ENCODE peak calls at places on chromosomes 11 and 22, in seven cellular contexts. One of them, this sample, is unnamed.

GRCh38 chr11:134658481-134659080 is 246.5 kb upstream of the B3GAT1 start:
- DNase-seq in left ventricle myocardium inferior: no peak
- DNase-seq in H1: no peak
- DNase-seq in adipocyte: no peak
- DNase-seq in testis: peak; percentile 14
- DNase-seq in uterus: peak; percentile 1
- DNase-seq in lung: peak; percentile 9
- DNase-seq in this sample: no peak

GRCh38 chr11:14414470-14415461 is 55.8 kb upstream of the RRAS2 start:
- DNase-seq in left ventricle myocardium inferior: no peak
- DNase-seq in H1: no peak
- DNase-seq in adipocyte: no peak
- DNase-seq in testis: no peak
- DNase-seq in uterus: no peak
- DNase-seq in lung: no peak
- DNase-seq in this sample: peak; percentile 17

GRCh38 chr11:78220218-78221157 is 31.8 kb downstream of the USP35 start:
- DNase-seq in left ventricle myocardium inferior: no peak
- DNase-seq in H1: no peak
- DNase-seq in adipocyte: no peak
- DNase-seq in testis: no peak
- DNase-seq in uterus: no peak
- DNase-seq in lung: no peak
- DNase-seq in this sample: no peak

GRCh38 chr11:116400081-116400480 is 372.7 kb downstream of the BUD13 start:
- DNase-seq in left ventricle myocardium inferior: no peak
- DNase-seq in H1: no peak
- DNase-seq in adipocyte: no peak
- DNase-seq in testis: no peak
- DNase-seq in uterus: no peak
- DNase-seq in lung: no peak
- DNase-seq in this sample: no peak

GRCh38 chr22:37213218-37213855 is 1.1 kb upstream of the SSTR3 start:
- DNase-seq in left ventricle myocardium inferior: no peak
- DNase-seq in H1: no peak
- DNase-seq in adipocyte: no peak
- DNase-seq in testis: no peak
- DNase-seq in uterus: no peak
- DNase-seq in lung: no peak
- DNase-seq in this sample: no peak

GRCh38 chr22:20422965-20423635 is 14.5 kb downstream of the SCARF2 start:
- DNase-seq in left ventricle myocardium inferior: peak; percentile 80
- DNase-seq in H1: no peak
- DNase-seq in adipocyte: peak; percentile 52
- DNase-seq in testis: no peak
- DNase-seq in uterus: no peak
- DNase-seq in lung: no peak
- DNase-seq in this sample: peak; percentile 90

GRCh38 chr11:133964946-133965632 is 8.3 kb upstream of the IGSF9B start:
- DNase-seq in left ventricle myocardium inferior: no peak
- DNase-seq in H1: no peak
- DNase-seq in adipocyte: peak; percentile 26
- DNase-seq in testis: no peak
- DNase-seq in uterus: peak; percentile 50
- DNase-seq in lung: peak; percentile 71
- DNase-seq in this sample: peak; percentile 80

GRCh38 chr22:19852177-19852781 is 2.4 kb downstream of the GNB1L start:
- DNase-seq in left ventricle myocardium inferior: no peak
- DNase-seq in H1: no peak
- DNase-seq in adipocyte: no peak
- DNase-seq in testis: no peak
- DNase-seq in uterus: peak; percentile 20
- DNase-seq in lung: peak; percentile 29
- DNase-seq in this sample: no peak

GRCh38 chr11:15370774-15371173 is 256.1 kb downstream of the INSC start:
- DNase-seq in left ventricle myocardium inferior: no peak
- DNase-seq in H1: no peak
- DNase-seq in adipocyte: no peak
- DNase-seq in testis: no peak
- DNase-seq in uterus: no peak
- DNase-seq in lung: no peak
- DNase-seq in this sample: no peak

GRCh38 chr11:126433244-126433846 is 77.9 kb downstream of the ST3GAL4 start:
- DNase-seq in left ventricle myocardium inferior: no peak
- DNase-seq in H1: no peak
- DNase-seq in adipocyte: no peak
- DNase-seq in testis: no peak
- DNase-seq in uterus: no peak
- DNase-seq in lung: no peak
- DNase-seq in this sample: no peak

GRCh38 chr11:126432525-126432924 is 77.0 kb downstream of the ST3GAL4 start:
- DNase-seq in left ventricle myocardium inferior: peak; percentile 38
- DNase-seq in H1: no peak
- DNase-seq in adipocyte: no peak
- DNase-seq in testis: peak; percentile 43
- DNase-seq in uterus: no peak
- DNase-seq in lung: no peak
- DNase-seq in this sample: no peak

GRCh38 chr11:126431401-126432064 is 76.0 kb downstream of the ST3GAL4 start:
- DNase-seq in left ventricle myocardium inferior: peak; percentile 73
- DNase-seq in H1: no peak
- DNase-seq in adipocyte: peak; percentile 80
- DNase-seq in testis: peak; percentile 50
- DNase-seq in uterus: peak; percentile 53
- DNase-seq in lung: peak; percentile 48
- DNase-seq in this sample: peak; percentile 91

GRCh38 chr11:126432065-126432461 is 76.6 kb downstream of the ST3GAL4 start:
- DNase-seq in left ventricle myocardium inferior: no peak
- DNase-seq in H1: no peak
- DNase-seq in adipocyte: no peak
- DNase-seq in testis: no peak
- DNase-seq in uterus: no peak
- DNase-seq in lung: no peak
- DNase-seq in this sample: no peak

GRCh38 chr11:126430581-126431320 is 75.3 kb downstream of the ST3GAL4 start:
- DNase-seq in left ventricle myocardium inferior: no peak
- DNase-seq in H1: no peak
- DNase-seq in adipocyte: no peak
- DNase-seq in testis: no peak
- DNase-seq in uterus: no peak
- DNase-seq in lung: no peak
- DNase-seq in this sample: peak; percentile 30
- H3K4me3 ChIP-seq in left ventricle myocardium inferior: no peak overlapping the region
- H3K4me3 ChIP-seq in H1: no peak overlapping the region
- H3K4me3 ChIP-seq in adipocyte: no peak overlapping the region
- H3K4me3 ChIP-seq in testis: no peak overlapping the region
- H3K4me3 ChIP-seq in uterus: no peak overlapping the region
- H3K4me3 ChIP-seq in lung: no peak overlapping the region
- H3K4me3 ChIP-seq in this sample: no peak overlapping the region

DNA sequence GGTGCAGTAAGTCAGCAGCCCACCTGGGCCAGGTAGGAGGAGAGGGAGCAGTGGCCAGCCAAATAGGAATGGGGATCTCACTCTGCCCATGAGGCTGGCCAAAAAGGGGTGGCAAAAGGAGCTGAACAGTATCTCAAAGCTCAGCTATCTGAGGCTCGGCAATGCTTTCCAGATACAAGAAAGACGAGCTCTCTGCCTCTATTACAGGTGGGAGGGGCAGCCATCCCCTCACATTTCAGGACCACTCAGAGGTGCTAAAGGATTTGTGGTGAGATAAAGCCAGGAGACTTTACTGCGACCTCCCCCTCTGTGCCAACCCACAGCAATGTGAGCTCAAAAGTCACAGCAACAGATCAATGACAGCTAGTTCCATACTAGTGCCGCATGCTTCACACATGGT is 42.1 kb upstream of the GALNT18 start:
- DNase-seq in left ventricle myocardium inferior: no peak
- DNase-seq in H1: no peak
- DNase-seq in adipocyte: no peak
- DNase-seq in testis: no peak
- DNase-seq in uterus: no peak
- DNase-seq in lung: no peak
- DNase-seq in this sample: no peak
- H3K27me3 ChIP-seq in left ventricle myocardium inferior: no peaks in the 10 kb centered on the region
- H3K27me3 ChIP-seq in H1: no peaks in the 10 kb centered on the region
- H3K27me3 ChIP-seq in adipocyte: peaks cover 66% of the 10 kb centered on the region
- H3K27me3 ChIP-seq in testis: no peaks in the 10 kb centered on the region
- H3K27me3 ChIP-seq in uterus: no peaks in the 10 kb centered on the region
- H3K27me3 ChIP-seq in lung: no peaks in the 10 kb centered on the region
- H3K27me3 ChIP-seq in this sample: peaks cover 5% of the 10 kb centered on the region

GRCh38 chr11:73034330-73034729 is 107.8 kb downstream of the FCHSD2 start:
- DNase-seq in left ventricle myocardium inferior: no peak
- DNase-seq in H1: no peak
- DNase-seq in adipocyte: no peak
- DNase-seq in testis: no peak
- DNase-seq in uterus: no peak
- DNase-seq in lung: no peak
- DNase-seq in this sample: no peak
- H3K4me3 ChIP-seq in left ventricle myocardium inferior: no peak overlapping the region
- H3K4me3 ChIP-seq in H1: no peak overlapping the region
- H3K4me3 ChIP-seq in adipocyte: no peak overlapping the region
- H3K4me3 ChIP-seq in testis: no peak overlapping the region
- H3K4me3 ChIP-seq in uterus: no peak overlapping the region
- H3K4me3 ChIP-seq in lung: no peak overlapping the region
- H3K4me3 ChIP-seq in this sample: no peak overlapping the region

GRCh38 chr11:17443423-17443822 is 33.2 kb downstream of the ABCC8 start:
- DNase-seq in left ventricle myocardium inferior: no peak
- DNase-seq in H1: no peak
- DNase-seq in adipocyte: no peak
- DNase-seq in testis: no peak
- DNase-seq in uterus: no peak
- DNase-seq in lung: no peak
- DNase-seq in this sample: no peak
- H3K27me3 ChIP-seq in left ventricle myocardium inferior: peaks cover 23% of the 10 kb centered on the region
- H3K27me3 ChIP-seq in H1: peaks cover 24% of the 10 kb centered on the region
- H3K27me3 ChIP-seq in adipocyte: peaks cover 77% of the 10 kb centered on the region
- H3K27me3 ChIP-seq in testis: no peaks in the 10 kb centered on the region
- H3K27me3 ChIP-seq in uterus: no peaks in the 10 kb centered on the region
- H3K27me3 ChIP-seq in lung: no peaks in the 10 kb centered on the region
- H3K27me3 ChIP-seq in this sample: no peaks in the 10 kb centered on the region

DNA sequence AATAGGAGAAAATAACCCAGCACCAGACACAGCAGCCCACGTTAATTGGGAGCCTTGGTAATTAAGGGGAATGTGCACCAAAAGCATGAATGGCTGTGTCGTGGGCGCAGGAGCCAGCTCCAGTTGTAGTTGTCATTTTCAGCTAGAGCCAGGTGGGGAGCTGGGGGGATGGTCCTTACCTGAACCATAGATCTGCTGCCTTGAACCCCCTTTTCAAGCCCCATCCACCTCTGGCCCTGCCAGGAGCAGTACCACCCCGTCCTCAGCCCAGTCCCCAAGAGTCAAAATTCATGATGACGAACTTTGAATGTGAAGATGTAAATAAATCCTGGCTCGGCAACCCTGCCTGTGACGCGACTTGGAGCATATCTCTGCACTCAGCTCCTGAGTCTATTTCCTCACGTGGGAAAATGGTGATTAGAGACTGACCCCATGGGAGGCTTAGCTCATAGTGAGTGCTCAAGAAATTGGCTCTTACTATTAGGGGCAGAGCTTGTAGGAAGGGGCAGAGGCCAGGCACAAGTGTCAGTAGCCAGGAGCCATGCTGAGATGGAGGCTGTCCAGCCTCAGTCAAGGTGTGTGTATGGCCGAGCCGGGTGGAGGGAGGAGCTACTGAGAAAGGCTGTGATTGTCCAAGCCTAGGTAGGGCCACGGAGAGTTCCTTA is 794 bp upstream of the FXYD6 start:
- DNase-seq in left ventricle myocardium inferior: peak; percentile 53
- DNase-seq in H1: no peak
- DNase-seq in adipocyte: no peak
- DNase-seq in testis: peak; percentile 49
- DNase-seq in uterus: no peak
- DNase-seq in lung: no peak
- DNase-seq in this sample: no peak
- H3K4me3 ChIP-seq in left ventricle myocardium inferior: peak overlapping the region; percentile 87
- H3K4me3 ChIP-seq in H1: peak overlapping the region; percentile 87
- H3K4me3 ChIP-seq in adipocyte: peak overlapping the region; percentile 72
- H3K4me3 ChIP-seq in testis: peak overlapping the region; percentile 54
- H3K4me3 ChIP-seq in uterus: peak overlapping the region; percentile 83
- H3K4me3 ChIP-seq in lung: no peak overlapping the region
- H3K4me3 ChIP-seq in this sample: peak overlapping the region; percentile 43

DNA sequence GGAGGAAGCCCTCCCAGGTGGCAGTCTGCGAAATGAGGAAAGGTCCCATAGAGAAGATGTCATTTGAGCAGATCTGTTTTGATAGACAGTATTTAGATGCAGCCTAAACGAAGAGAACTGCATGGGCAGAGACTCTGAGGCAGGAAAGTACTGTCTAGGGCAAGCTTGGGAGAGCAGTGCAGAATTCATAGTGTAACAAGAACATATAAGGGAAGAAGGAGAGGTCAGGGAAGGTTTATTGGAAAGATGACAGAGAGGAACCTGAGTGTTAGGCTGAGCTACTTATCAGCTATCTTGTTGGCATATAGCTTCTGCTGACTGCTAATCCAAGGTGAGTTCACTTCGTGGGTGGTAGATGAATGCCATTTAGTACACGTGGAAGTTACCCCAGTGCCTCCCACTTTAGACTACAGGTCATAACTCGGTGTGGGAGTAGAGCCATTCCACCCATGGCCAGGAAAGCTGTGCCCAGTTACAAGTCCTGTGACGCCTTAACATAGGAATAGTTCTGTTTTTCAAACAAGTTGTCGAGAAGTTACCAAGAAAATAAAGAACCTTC is 99.5 kb downstream of the DBX1 start:
- DNase-seq in left ventricle myocardium inferior: no peak
- DNase-seq in H1: no peak
- DNase-seq in adipocyte: no peak
- DNase-seq in testis: no peak
- DNase-seq in uterus: no peak
- DNase-seq in lung: no peak
- DNase-seq in this sample: no peak
- H3K27me3 ChIP-seq in left ventricle myocardium inferior: no peaks in the 10 kb centered on the region
- H3K27me3 ChIP-seq in H1: no peaks in the 10 kb centered on the region
- H3K27me3 ChIP-seq in adipocyte: no peaks in the 10 kb centered on the region
- H3K27me3 ChIP-seq in testis: no peaks in the 10 kb centered on the region
- H3K27me3 ChIP-seq in uterus: no peaks in the 10 kb centered on the region
- H3K27me3 ChIP-seq in lung: no peaks in the 10 kb centered on the region
- H3K27me3 ChIP-seq in this sample: no peaks in the 10 kb centered on the region

GRCh38 chr22:24164823-24165379 is 16.4 kb upstream of the SUSD2 start:
- DNase-seq in left ventricle myocardium inferior: peak; percentile 60
- DNase-seq in H1: no peak
- DNase-seq in adipocyte: no peak
- DNase-seq in testis: no peak
- DNase-seq in uterus: no peak
- DNase-seq in lung: no peak
- DNase-seq in this sample: no peak
- H3K4me3 ChIP-seq in left ventricle myocardium inferior: no peak overlapping the region
- H3K4me3 ChIP-seq in H1: no peak overlapping the region
- H3K4me3 ChIP-seq in adipocyte: no peak overlapping the region
- H3K4me3 ChIP-seq in testis: no peak overlapping the region
- H3K4me3 ChIP-seq in uterus: no peak overlapping the region
- H3K4me3 ChIP-seq in lung: no peak overlapping the region
- H3K4me3 ChIP-seq in this sample: no peak overlapping the region

GRCh38 chr11:64469288-64469687 is 110.3 kb downstream of the RPS6KA4 start:
- DNase-seq in left ventricle myocardium inferior: no peak
- DNase-seq in H1: no peak
- DNase-seq in adipocyte: no peak
- DNase-seq in testis: no peak
- DNase-seq in uterus: no peak
- DNase-seq in lung: no peak
- DNase-seq in this sample: no peak
- H3K27me3 ChIP-seq in left ventricle myocardium inferior: peaks cover 85% of the 10 kb centered on the region
- H3K27me3 ChIP-seq in H1: no peaks in the 10 kb centered on the region
- H3K27me3 ChIP-seq in adipocyte: peaks cover 61% of the 10 kb centered on the region
- H3K27me3 ChIP-seq in testis: no peaks in the 10 kb centered on the region
- H3K27me3 ChIP-seq in uterus: no peaks in the 10 kb centered on the region
- H3K27me3 ChIP-seq in lung: no peaks in the 10 kb centered on the region
- H3K27me3 ChIP-seq in this sample: peaks cover 11% of the 10 kb centered on the region

GRCh38 chr11:130452171-130452570 is 3.7 kb downstream of the ADAMTS15 start:
- DNase-seq in left ventricle myocardium inferior: no peak
- DNase-seq in H1: no peak
- DNase-seq in adipocyte: peak; percentile 34
- DNase-seq in testis: no peak
- DNase-seq in uterus: no peak
- DNase-seq in lung: no peak
- DNase-seq in this sample: no peak
- H3K4me3 ChIP-seq in left ventricle myocardium inferior: peak overlapping the region; percentile 91
- H3K4me3 ChIP-seq in H1: no peak overlapping the region
- H3K4me3 ChIP-seq in adipocyte: peak overlapping the region; percentile 87
- H3K4me3 ChIP-seq in testis: no peak overlapping the region
- H3K4me3 ChIP-seq in uterus: no peak overlapping the region
- H3K4me3 ChIP-seq in lung: no peak overlapping the region
- H3K4me3 ChIP-seq in this sample: no peak overlapping the region

This sample was measured in MG63.